ENCODE peak calls at places on chromosomes 4 and X, in eight cellular contexts. F is NCI-H1694; H is stimulated activated CD8-positive, alpha-beta memory T cell treated with anti-CD3 and anti-CD28 coated beads, Interleukin-4, amount 100 ng/mL, for 4 hours; J is bronchial epithelial cell; N is activated naive CD8-positive, alpha-beta T cell treated with anti-CD3 and anti-CD28 coated beads, Interleukin-2, amount 10 ng/mL, durations not matched to agents 7 days and 5 days; X is adrenal gland; I is tibial nerve; Q is activated CD8-positive, alpha-beta memory T cell treated with anti-CD3 and anti-CD28 coated beads for 1 hour. Y is an unnamed sample.

GRCh38 chr4:152936446-152937279 is 540 bp downstream of the FHDC1 start:
- DNase-seq in F (no peak), H (no peak), J (no peak), N (peak), X (peak), I (no peak), Q (no peak), Y (no peak)

GRCh38 chrX:120380699-120381098 is 18.8 kb downstream of the ATP1B4 start:
- DNase-seq in F (no peak), H (no peak), J (peak), N (no peak), X (no peak), I (no peak), Q (no peak), Y (no peak)

GRCh38 chr4:109009909-109010308 is 247.1 kb upstream of the ETNPPL start:
- DNase-seq in F (peak), H (no peak), J (peak), N (no peak), X (no peak), I (no peak), Q (no peak), Y (peak)

GRCh38 chr4:88320780-88321373 is 36.5 kb upstream of the PPM1K start:
- DNase-seq in F (no peak), H (no peak), J (no peak), N (peak), X (no peak), I (no peak), Q (no peak), Y (no peak)

GRCh38 chrX:64204252-64204651 is 1.3 kb downstream of the AMER1 start:
- DNase-seq in F (no peak), H (no peak), J (no peak), N (no peak), X (peak), I (peak), Q (no peak), Y (no peak)

GRCh38 chrX:12011075-12011474 is 127.2 kb upstream of the FRMPD4 start:
- DNase-seq in F (no peak), H (no peak), J (peak), N (no peak), X (no peak), I (no peak), Q (no peak), Y (no peak)

GRCh38 chr4:82667761-82668505 is 106.1 kb upstream of the TMEM150C start:
- DNase-seq in F (no peak), H (no peak), J (no peak), N (no peak), X (no peak), I (no peak), Q (no peak), Y (no peak)

GRCh38 chr4:174437324-174437723 is 85.0 kb downstream of the HPGD start:
- DNase-seq in F (no peak), H (no peak), J (peak), N (no peak), X (no peak), I (no peak), Q (no peak), Y (no peak)

Y was measured in SK-N-MC.